ENCODE peak calls at places on chromosomes 13 and 19, in six cellular contexts. T is K562, W is HepG2, G is GM12878, B is H1, K is WTC11. U is an unnamed sample.

GRCh38 chr13:111292710-111293485 is 27.5 kb upstream of the TEX29 start:
- DNase-seq in T (no peak), W (no peak), G (no peak), B (no peak), K (no peak), U (no peak)

GRCh38 chr13:103510007-103510406 is 443.8 kb upstream of the SLC10A2 start:
- DNase-seq in T (no peak), W (no peak), G (no peak), B (no peak), K (peak), U (no peak)

GRCh38 chr13:51453308-51453958 is 597 bp upstream of the INTS6 start:
- DNase-seq in T (peak), W (peak), G (peak), B (no peak), K (peak), U (no peak)

GRCh38 chr19:44344255-44344654 is 12.2 kb downstream of the ZNF112 start:
- DNase-seq in T (no peak), W (no peak), G (peak), B (no peak), K (no peak), U (no peak)

GRCh38 chr13:114017028-114017630 is 43.3 kb upstream of the C13orf46 start:
- DNase-seq in T (no peak), W (no peak), G (no peak), B (peak), K (peak), U (no peak)

GRCh38 chr13:95684463-95684862 is 7.5 kb downstream of the DNAJC3 start:
- DNase-seq in T (no peak), W (no peak), G (no peak), B (no peak), K (peak), U (no peak)

GRCh38 chr13:30796833-30797601 is 61.7 kb downstream of the ALOX5AP start:
- DNase-seq in T (no peak), W (no peak), G (no peak), B (no peak), K (no peak), U (no peak)

GRCh38 chr13:32261567-32261966 is 53.6 kb downstream of the ZAR1L start:
- DNase-seq in T (peak), W (no peak), G (no peak), B (no peak), K (no peak), U (no peak)

GRCh38 chr19:48728882-48729645 is 9.5 kb upstream of the MAMSTR start:
- DNase-seq in T (no peak), W (no peak), G (no peak), B (peak), K (peak), U (no peak)

GRCh38 chr19:48874309-48875135 is 2.3 kb downstream of the PPP1R15A start:
- DNase-seq in T (peak), W (no peak), G (no peak), B (no peak), K (no peak), U (no peak)

GRCh38 chr19:14516048-14516534 is 2.1 kb downstream of the DNAJB1 start:
- DNase-seq in T (no peak), W (no peak), G (no peak), B (no peak), K (no peak), U (no peak)

GRCh38 chr13:79044415-79044814 is 361.6 kb downstream of the RBM26 start:
- DNase-seq in T (no peak), W (no peak), G (no peak), B (no peak), K (no peak), U (no peak)

GRCh38 chr13:40597735-40598365 is 68.6 kb downstream of the FOXO1 start:
- DNase-seq in T (no peak), W (no peak), G (no peak), B (no peak), K (peak), U (no peak)

GRCh38 chr19:41327499-41328156 is 17.7 kb downstream of the CCDC97 start:
- DNase-seq in T (peak), W (no peak), G (no peak), B (peak), K (peak), U (no peak)

GRCh38 chr13:35479223-35479536 is 2.7 kb upstream of the MAB21L1 start:
- DNase-seq in T (no peak), W (no peak), G (no peak), B (no peak), K (no peak), U (no peak)

DNA sequence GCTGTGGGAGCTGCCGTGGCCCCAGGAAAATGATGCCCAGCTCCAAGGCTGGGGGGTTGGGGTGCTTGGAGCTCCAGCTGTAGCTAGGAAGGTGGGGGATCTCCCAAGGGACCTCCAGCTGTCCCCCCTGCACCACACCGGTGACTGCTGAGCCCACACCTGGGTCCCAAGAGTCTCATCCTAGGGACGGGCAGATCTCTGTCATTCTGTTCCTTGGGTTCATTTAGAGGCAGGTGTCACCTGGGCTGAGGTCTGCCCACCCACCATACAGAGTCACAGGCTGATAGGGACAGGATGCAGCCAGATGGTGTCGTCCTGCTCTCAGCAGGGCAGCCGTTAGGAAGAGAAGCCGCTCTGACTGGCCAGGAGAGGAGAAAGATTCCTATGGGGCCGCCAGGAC is 5.3 kb downstream of the F2RL3 start:
- DNase-seq in T (no peak), W (no peak), G (no peak), B (no peak), K (no peak), U (no peak)
- TF ChIP-seq ATF3 in T (no peak), W (no peak), G (no peak), B (no peak), K (no peak), U (no peak)

GRCh38 chr13:71217827-71218226 is 649.2 kb downstream of the DACH1 start:
- DNase-seq in T (no peak), W (no peak), G (no peak), B (no peak), K (no peak), U (no peak)
- TF ChIP-seq ATF3 in T (no peak), W (no peak), G (no peak), B (no peak), K (no peak), U (no peak)

GRCh38 chr13:76636881-76637280 is 249.3 kb downstream of the KCTD12 start:
- DNase-seq in T (no peak), W (no peak), G (no peak), B (no peak), K (no peak), U (no peak)

GRCh38 chr13:76630629-76631028 is 255.6 kb downstream of the KCTD12 start:
- DNase-seq in T (no peak), W (no peak), G (no peak), B (no peak), K (no peak), U (no peak)

GRCh38 chr13:76634431-76635191 is 251.6 kb downstream of the KCTD12 start:
- DNase-seq in T (no peak), W (no peak), G (no peak), B (no peak), K (no peak), U (no peak)

GRCh38 chr13:76635232-76636021 is 250.8 kb downstream of the KCTD12 start:
- DNase-seq in T (no peak), W (no peak), G (no peak), B (no peak), K (no peak), U (no peak)

GRCh38 chr13:76632388-76633044 is 253.7 kb downstream of the KCTD12 start:
- DNase-seq in T (no peak), W (no peak), G (no peak), B (no peak), K (peak), U (no peak)
- TF ChIP-seq ATF3 in T (no peak), W (no peak), G (no peak), B (no peak), K (no peak), U (no peak)

GRCh38 chr19:2779121-2779740 is 3.8 kb downstream of the SGTA start:
- DNase-seq in T (no peak), W (no peak), G (no peak), B (no peak), K (no peak), U (no peak)
- TF ChIP-seq ATF3 in T (no peak), W (no peak), G (no peak), B (no peak), K (no peak), U (no peak)

GRCh38 chr13:75482820-75483079 is 781 bp upstream of the TBC1D4 start:
- DNase-seq in T (no peak), W (no peak), G (no peak), B (no peak), K (no peak), U (no peak)

GRCh38 chr13:75482070-75482819 is at the start of gene TBC1D4:
- DNase-seq in T (peak), W (peak), G (peak), B (no peak), K (peak), U (peak)

GRCh38 chr13:75486654-75487053 is 4.7 kb upstream of the TBC1D4 start:
- DNase-seq in T (no peak), W (no peak), G (no peak), B (no peak), K (no peak), U (no peak)

GRCh38 chr13:75486146-75486545 is 4.2 kb upstream of the TBC1D4 start:
- DNase-seq in T (no peak), W (peak), G (no peak), B (no peak), K (no peak), U (no peak)

GRCh38 chr13:75485286-75486062 is 3.5 kb upstream of the TBC1D4 start:
- DNase-seq in T (no peak), W (peak), G (no peak), B (no peak), K (no peak), U (peak)
- TF ChIP-seq ATF3 in T (no peak), W (no peak), G (no peak), B (no peak), K (no peak), U (no peak)

DNA sequence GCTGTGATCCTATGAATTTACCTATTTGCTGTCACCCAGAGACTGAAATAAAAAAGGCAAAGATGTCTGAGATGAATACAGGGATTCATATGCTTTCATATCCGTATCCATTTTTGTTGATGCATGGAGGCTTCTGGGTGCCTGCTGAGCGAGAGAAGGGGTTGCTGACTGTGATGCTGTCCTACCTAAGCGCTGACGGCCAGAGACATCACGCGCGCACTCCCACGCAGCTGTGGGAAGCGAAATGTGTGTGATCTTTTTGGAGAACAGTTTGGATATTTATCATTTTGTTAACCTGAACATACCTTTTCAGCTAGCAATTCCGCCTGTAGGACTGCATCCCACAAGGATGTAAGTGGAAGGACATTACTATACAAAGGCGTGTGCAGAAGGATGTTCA is 23.9 kb downstream of the TSHZ3 start:
- DNase-seq in T (no peak), W (no peak), G (no peak), B (no peak), K (no peak), U (no peak)
- TF ChIP-seq ATF3 in T (no peak), W (no peak), G (no peak), B (no peak), K (no peak), U (no peak)

DNA sequence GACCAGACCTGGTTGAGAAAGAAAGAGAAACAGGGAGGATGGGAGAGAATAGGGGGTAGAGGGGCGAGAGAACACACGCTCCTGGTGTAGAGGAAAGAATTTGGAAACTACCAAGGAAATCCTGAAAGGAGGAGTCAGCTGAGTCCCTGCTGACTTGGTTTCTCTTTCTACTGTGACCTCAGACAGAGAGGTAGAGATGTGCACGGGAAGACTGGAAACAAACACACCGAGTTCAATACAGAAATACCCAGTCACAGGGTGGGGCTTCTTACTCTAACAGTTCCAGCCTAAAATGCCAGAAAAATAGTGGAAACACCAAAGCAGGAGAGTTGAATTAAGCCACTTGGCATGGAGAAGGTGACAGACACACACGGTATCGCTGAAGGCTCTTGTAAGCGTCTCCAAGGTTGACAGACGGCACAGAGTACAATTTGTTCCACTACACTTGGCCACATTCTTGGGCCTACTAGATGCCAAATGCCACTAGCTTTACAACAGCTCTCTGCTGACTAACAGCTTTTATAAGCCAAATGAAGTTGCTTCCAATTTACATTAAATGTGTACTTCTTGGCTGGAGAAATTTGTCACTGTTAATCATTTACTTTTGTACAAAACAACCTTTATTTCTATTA is 28.0 kb downstream of the LATS2 start:
- DNase-seq in T (no peak), W (no peak), G (no peak), B (no peak), K (no peak), U (no peak)
- TF ChIP-seq ATF3 in T (no peak), W (no peak), G (no peak), B (no peak), K (no peak), U (no peak)

DNA sequence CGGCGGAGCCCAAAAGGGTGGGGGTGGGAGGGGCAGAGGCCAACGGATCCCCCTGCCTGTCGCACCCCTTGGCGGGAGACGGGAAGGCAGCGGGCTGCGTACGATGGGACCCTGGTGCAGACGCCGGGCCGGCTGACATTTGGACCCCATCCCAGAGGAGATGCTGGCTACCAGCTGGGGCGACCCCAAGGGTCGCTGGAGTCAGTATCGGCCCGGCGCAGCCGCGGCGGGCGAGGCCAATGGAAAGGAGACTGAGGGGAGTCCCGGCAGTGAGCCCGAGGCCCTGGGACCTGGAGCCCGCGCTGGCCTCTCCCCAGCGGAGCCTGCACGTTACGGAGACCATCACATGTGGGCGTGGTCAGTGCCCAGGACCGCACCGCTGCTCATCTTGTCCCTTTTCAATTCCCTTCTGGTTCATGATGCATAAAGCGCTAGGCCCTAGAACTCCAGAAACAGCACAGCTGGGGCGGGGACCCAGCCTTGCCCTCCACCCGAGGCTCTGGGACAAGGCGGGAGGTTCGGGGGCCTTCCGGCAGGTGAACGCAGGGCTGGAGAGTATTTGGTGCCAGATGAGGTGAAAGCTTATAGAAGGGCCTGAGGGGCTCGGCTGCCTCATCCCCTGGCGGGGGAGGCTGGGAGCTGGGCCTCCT is 8.0 kb downstream of the C19orf25 start:
- DNase-seq in T (no peak), W (no peak), G (no peak), B (peak), K (peak), U (no peak)
- TF ChIP-seq ATF3 in T (no peak), W (no peak), G (no peak), B (no peak), K (no peak), U (no peak)